ENCODE peak calls at places on chromosomes 16 and 17, in five cellular contexts. E is adipocyte; X is stimulated activated CD8-positive, alpha-beta memory T cell treated with anti-CD3 and anti-CD28 coated beads, Interleukin-4, amount 100 ng/mL, for 1 hour; I is GDM1; V is Daoy. R is an unnamed sample.

GRCh38 chr16:3152022-3152272 is 17.1 kb downstream of the ZNF213 start:
- DNase-seq in E (no peak), X (no peak), I (no peak), V (no peak), R (no peak)

GRCh38 chr16:10181196-10182162 is 749 bp downstream of the GRIN2A start:
- DNase-seq in E (peak), X (no peak), I (peak), V (peak), R (peak)

GRCh38 chr17:75610103-75610984 is 22.7 kb downstream of the MYO15B start:
- DNase-seq in E (no peak), X (no peak), I (no peak), V (no peak), R (peak)

GRCh38 chr16:64823676-64824075 is 298.2 kb downstream of the CDH11 start:
- DNase-seq in E (no peak), X (no peak), I (no peak), V (no peak), R (no peak)

GRCh38 chr16:54507091-54507490 is 220.5 kb upstream of the IRX3 start:
- DNase-seq in E (no peak), X (no peak), I (no peak), V (no peak), R (no peak)

GRCh38 chr17:82494236-82495055 is 25.1 kb upstream of the FOXK2 start:
- DNase-seq in E (peak), X (peak), I (peak), V (peak), R (peak)

GRCh38 chr17:47685556-47686275 is 8.2 kb upstream of the TBKBP1 start:
- DNase-seq in E (no peak), X (no peak), I (no peak), V (no peak), R (peak)

GRCh38 chr16:10926094-10926493 is 16.2 kb downstream of the DEXI start:
- DNase-seq in E (no peak), X (no peak), I (no peak), V (no peak), R (no peak)

GRCh38 chr17:57537524-57538410 is 207.3 kb downstream of the CCDC182 start:
- DNase-seq in E (no peak), X (no peak), I (no peak), V (no peak), R (no peak)

GRCh38 chr16:8679156-8679555 is 4.7 kb downstream of the ABAT start:
- DNase-seq in E (no peak), X (no peak), I (no peak), V (no peak), R (peak)

GRCh38 chr16:20944861-20945390 is 44.4 kb downstream of the LYRM1 start:
- DNase-seq in E (no peak), X (no peak), I (no peak), V (peak), R (peak)

GRCh38 chr17:75626496-75627038 is 6.7 kb upstream of the SMIM5 start:
- DNase-seq in E (no peak), X (no peak), I (no peak), V (no peak), R (no peak)

GRCh38 chr17:30970757-30971567 is at the start of gene RNF135:
- DNase-seq in E (peak), X (peak), I (peak), V (peak), R (peak)

R was measured in GM23248.